ENCODE peak calls at places on chromosomes 11 and 22, in seven cellular contexts. One of them, this sample, is unnamed.

GRCh38 chr11:70327717-70328116 is 57.2 kb downstream of the PPFIA1 start:
- ATAC-seq in lower lobe of right lung: no peak
- ATAC-seq in activated B cell treated with CpG ODN at 0.5 μM for 24 hours: no peak
- ATAC-seq in effector memory CD8-positive, alpha-beta T cell: no peak
- ATAC-seq in RWPE2: no peak
- ATAC-seq in T-cell: no peak
- ATAC-seq in stimulated activated naive CD8-positive, alpha-beta T cell treated with anti-CD3 and anti-CD28 coated beads, Interleukin-15, Interleukin-2, amounts not matched to agents 100 U/mL and 50 U/mL, for 24 hours: no peak
- ATAC-seq in this sample: no peak

GRCh38 chr11:128302425-128303186 is 284.8 kb downstream of the ETS1 start:
- ATAC-seq in lower lobe of right lung: peak
- ATAC-seq in activated B cell treated with CpG ODN at 0.5 μM for 24 hours: peak
- ATAC-seq in effector memory CD8-positive, alpha-beta T cell: peak
- ATAC-seq in RWPE2: no peak
- ATAC-seq in T-cell: peak
- ATAC-seq in stimulated activated naive CD8-positive, alpha-beta T cell treated with anti-CD3 and anti-CD28 coated beads, Interleukin-15, Interleukin-2, amounts not matched to agents 100 U/mL and 50 U/mL, for 24 hours: peak
- ATAC-seq in this sample: peak

GRCh38 chr22:17570851-17571631 is 7.7 kb downstream of the SLC25A18 start:
- ATAC-seq in lower lobe of right lung: peak
- ATAC-seq in activated B cell treated with CpG ODN at 0.5 μM for 24 hours: no peak
- ATAC-seq in effector memory CD8-positive, alpha-beta T cell: no peak
- ATAC-seq in RWPE2: peak
- ATAC-seq in T-cell: no peak
- ATAC-seq in stimulated activated naive CD8-positive, alpha-beta T cell treated with anti-CD3 and anti-CD28 coated beads, Interleukin-15, Interleukin-2, amounts not matched to agents 100 U/mL and 50 U/mL, for 24 hours: no peak
- ATAC-seq in this sample: peak

GRCh38 chr11:75553182-75553581 is 8.9 kb upstream of the SERPINH1 start:
- ATAC-seq in lower lobe of right lung: no peak
- ATAC-seq in activated B cell treated with CpG ODN at 0.5 μM for 24 hours: no peak
- ATAC-seq in effector memory CD8-positive, alpha-beta T cell: no peak
- ATAC-seq in RWPE2: no peak
- ATAC-seq in T-cell: no peak
- ATAC-seq in stimulated activated naive CD8-positive, alpha-beta T cell treated with anti-CD3 and anti-CD28 coated beads, Interleukin-15, Interleukin-2, amounts not matched to agents 100 U/mL and 50 U/mL, for 24 hours: no peak
- ATAC-seq in this sample: no peak

GRCh38 chr11:115042002-115042401 is 363.7 kb downstream of the NXPE2 start:
- ATAC-seq in lower lobe of right lung: no peak
- ATAC-seq in activated B cell treated with CpG ODN at 0.5 μM for 24 hours: no peak
- ATAC-seq in effector memory CD8-positive, alpha-beta T cell: no peak
- ATAC-seq in RWPE2: no peak
- ATAC-seq in T-cell: no peak
- ATAC-seq in stimulated activated naive CD8-positive, alpha-beta T cell treated with anti-CD3 and anti-CD28 coated beads, Interleukin-15, Interleukin-2, amounts not matched to agents 100 U/mL and 50 U/mL, for 24 hours: no peak
- ATAC-seq in this sample: no peak

GRCh38 chr11:33000181-33000580 is 15.5 kb upstream of the DEPDC7 start:
- ATAC-seq in lower lobe of right lung: no peak
- ATAC-seq in activated B cell treated with CpG ODN at 0.5 μM for 24 hours: no peak
- ATAC-seq in effector memory CD8-positive, alpha-beta T cell: no peak
- ATAC-seq in RWPE2: peak
- ATAC-seq in T-cell: no peak
- ATAC-seq in stimulated activated naive CD8-positive, alpha-beta T cell treated with anti-CD3 and anti-CD28 coated beads, Interleukin-15, Interleukin-2, amounts not matched to agents 100 U/mL and 50 U/mL, for 24 hours: no peak
- ATAC-seq in this sample: peak

GRCh38 chr11:73170140-73170539 is 28.0 kb upstream of the FCHSD2 start:
- ATAC-seq in lower lobe of right lung: peak
- ATAC-seq in activated B cell treated with CpG ODN at 0.5 μM for 24 hours: no peak
- ATAC-seq in effector memory CD8-positive, alpha-beta T cell: no peak
- ATAC-seq in RWPE2: no peak
- ATAC-seq in T-cell: no peak
- ATAC-seq in stimulated activated naive CD8-positive, alpha-beta T cell treated with anti-CD3 and anti-CD28 coated beads, Interleukin-15, Interleukin-2, amounts not matched to agents 100 U/mL and 50 U/mL, for 24 hours: no peak
- ATAC-seq in this sample: no peak

GRCh38 chr11:57499413-57499982 is 16.0 kb downstream of the SLC43A1 start:
- ATAC-seq in lower lobe of right lung: peak
- ATAC-seq in activated B cell treated with CpG ODN at 0.5 μM for 24 hours: peak
- ATAC-seq in effector memory CD8-positive, alpha-beta T cell: no peak
- ATAC-seq in RWPE2: peak
- ATAC-seq in T-cell: peak
- ATAC-seq in stimulated activated naive CD8-positive, alpha-beta T cell treated with anti-CD3 and anti-CD28 coated beads, Interleukin-15, Interleukin-2, amounts not matched to agents 100 U/mL and 50 U/mL, for 24 hours: peak
- ATAC-seq in this sample: peak

GRCh38 chr22:43726296-43726695 is 85.8 kb downstream of the EFCAB6 start:
- ATAC-seq in lower lobe of right lung: no peak
- ATAC-seq in activated B cell treated with CpG ODN at 0.5 μM for 24 hours: no peak
- ATAC-seq in effector memory CD8-positive, alpha-beta T cell: no peak
- ATAC-seq in RWPE2: no peak
- ATAC-seq in T-cell: no peak
- ATAC-seq in stimulated activated naive CD8-positive, alpha-beta T cell treated with anti-CD3 and anti-CD28 coated beads, Interleukin-15, Interleukin-2, amounts not matched to agents 100 U/mL and 50 U/mL, for 24 hours: no peak
- ATAC-seq in this sample: no peak

GRCh38 chr11:27011560-27012253 is 17.8 kb downstream of the FIBIN start:
- ATAC-seq in lower lobe of right lung: no peak
- ATAC-seq in activated B cell treated with CpG ODN at 0.5 μM for 24 hours: no peak
- ATAC-seq in effector memory CD8-positive, alpha-beta T cell: no peak
- ATAC-seq in RWPE2: no peak
- ATAC-seq in T-cell: no peak
- ATAC-seq in stimulated activated naive CD8-positive, alpha-beta T cell treated with anti-CD3 and anti-CD28 coated beads, Interleukin-15, Interleukin-2, amounts not matched to agents 100 U/mL and 50 U/mL, for 24 hours: no peak
- ATAC-seq in this sample: no peak

GRCh38 chr11:7628660-7629059 is 44.6 kb downstream of the CYB5R2 start:
- ATAC-seq in lower lobe of right lung: no peak
- ATAC-seq in activated B cell treated with CpG ODN at 0.5 μM for 24 hours: no peak
- ATAC-seq in effector memory CD8-positive, alpha-beta T cell: no peak
- ATAC-seq in RWPE2: no peak
- ATAC-seq in T-cell: no peak
- ATAC-seq in stimulated activated naive CD8-positive, alpha-beta T cell treated with anti-CD3 and anti-CD28 coated beads, Interleukin-15, Interleukin-2, amounts not matched to agents 100 U/mL and 50 U/mL, for 24 hours: no peak
- ATAC-seq in this sample: no peak

This sample was measured in gastroesophageal sphincter.